ENCODE peak calls at places on chromosomes 4 and X, in five cellular contexts. H is HFFc6, P is coronary artery, V is Calu3, K is cardiac muscle cell. U is an unnamed sample.
A peak's percentile ranks its signal among the peaks of the same experiment; 100 is the strongest.

GRCh38 chr4:163279713-163280112 is 52.7 kb downstream of the NPY1R start:
- DNase-seq in P (no peak), V (no peak), K (no peak), H (no peak), U (no peak)

GRCh38 chr4:13988347-13989265 is 361.1 kb upstream of the BOD1L1 start:
- DNase-seq in V (no peak), K (no peak), H (peak; percentile 77), P (peak; percentile 80), U (no peak)

GRCh38 chr4:8269535-8270417 is at the start of gene HTRA3:
- DNase-seq in P (no peak), V (no peak), K (peak; percentile 73), H (no peak), U (peak; percentile 45)

GRCh38 chr4:153113061-153113837 is 91.0 kb upstream of the TRIM2 start:
- DNase-seq in K (no peak), H (no peak), P (no peak), V (no peak), U (no peak)

GRCh38 chr4:37827030-37827705 is 682 bp downstream of the PGM2 start:
- DNase-seq in K (peak; percentile 8), H (peak; percentile 44), P (no peak), V (peak; percentile 26), U (no peak)

GRCh38 chrX:72526534-72527508 is 45.8 kb downstream of the HDAC8 start:
- DNase-seq in K (no peak), V (no peak), H (no peak), P (no peak), U (no peak)

GRCh38 chr4:109873791-109874514 is 26.0 kb downstream of the LRIT3 start:
- DNase-seq in K (no peak), H (peak; percentile 4), V (no peak), P (no peak), U (no peak)

GRCh38 chr4:82802906-82803305 is 4.3 kb upstream of the SCD5 start:
- DNase-seq in K (no peak), P (no peak), V (no peak), H (no peak), U (no peak)

GRCh38 chrX:20128678-20129077 is 12.0 kb upstream of the MAP7D2 start:
- DNase-seq in H (no peak), K (no peak), V (no peak), P (no peak), U (no peak)

GRCh38 chr4:17780461-17781071 is 855 bp downstream of the FAM184B start:
- DNase-seq in H (no peak), K (no peak), P (no peak), V (no peak), U (no peak)

GRCh38 chrX:53716328-53717088 is 30.0 kb upstream of the HUWE1 start:
- DNase-seq in K (no peak), H (no peak), V (peak; percentile 29), P (no peak), U (no peak)

GRCh38 chr4:71906096-71906495 is 122.2 kb upstream of the GC start:
- DNase-seq in K (no peak), V (no peak), H (no peak), P (no peak), U (no peak)

GRCh38 chr4:52015366-52015765 is 4.8 kb downstream of the LRRC66 start:
- DNase-seq in P (no peak), H (no peak), V (no peak), K (peak; percentile 19), U (no peak)

GRCh38 chr4:154911097-154911496 is 130.0 kb downstream of the RBM46 start:
- DNase-seq in H (no peak), P (no peak), V (no peak), K (peak; percentile 21), U (no peak)

GRCh38 chr4:113738251-113738650 is 23.3 kb downstream of the CAMK2D start:
- DNase-seq in K (no peak), V (no peak), P (no peak), H (no peak), U (no peak)

GRCh38 chrX:39613997-39614679 is 483.6 kb downstream of the BCOR start:
- DNase-seq in K (no peak), H (no peak), P (no peak), V (peak; percentile 4), U (no peak)

GRCh38 chr4:186587416-186588018 is 32.1 kb upstream of the MTNR1A start:
- DNase-seq in K (peak; percentile 74), V (peak; percentile 70), H (peak; percentile 41), P (no peak), U (peak; percentile 73)

GRCh38 chr4:25984796-25985195 is 70.8 kb downstream of the SMIM20 start:
- DNase-seq in K (no peak), H (no peak), V (no peak), P (peak; percentile 62), U (no peak)

DNA sequence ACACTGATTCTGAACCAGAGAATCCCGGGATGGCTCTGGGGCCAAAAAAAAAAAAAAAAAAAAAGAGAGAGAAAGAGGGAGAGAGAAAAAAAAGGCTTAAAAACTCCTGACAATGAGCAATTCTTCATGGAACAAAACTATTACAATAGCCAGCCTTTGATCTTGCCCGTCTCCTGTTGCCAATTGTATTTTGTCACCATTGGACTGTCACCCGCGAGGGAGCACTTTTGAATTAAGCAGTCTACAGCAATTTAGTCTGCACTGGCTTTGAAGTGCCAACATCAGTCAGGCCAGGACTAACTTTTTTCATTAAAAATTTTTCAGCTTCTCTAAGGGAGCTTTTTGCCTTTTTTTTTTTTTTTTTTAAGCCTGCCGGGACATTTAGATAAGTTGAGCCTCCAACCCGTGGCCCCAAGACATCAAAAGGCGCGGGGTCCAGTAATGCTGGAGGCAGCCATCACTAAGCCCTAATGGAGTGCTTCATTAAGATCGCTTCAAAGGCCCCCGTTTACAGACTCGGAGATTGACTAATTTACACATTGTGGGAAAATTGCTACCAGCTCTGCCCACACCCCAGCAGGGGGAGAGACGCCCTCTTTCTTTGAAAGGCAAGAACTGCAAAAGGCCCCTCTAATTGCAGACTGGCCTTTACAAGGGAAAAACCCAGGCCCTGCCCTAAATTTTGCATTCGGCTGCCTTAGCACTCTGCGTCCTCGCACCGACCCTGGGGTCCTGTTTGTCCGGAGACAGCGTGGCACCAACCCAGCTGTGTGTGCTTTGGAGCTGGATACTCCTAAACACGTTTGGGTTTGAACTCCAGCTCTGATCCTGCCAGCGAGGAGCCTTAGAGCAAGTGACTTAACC is 98.1 kb upstream of the MSX1 start:
- DNase-seq in H (no peak), P (no peak), K (peak; percentile 26), V (no peak), U (peak; percentile 28)
- TF ChIP-seq CTCF in H (peak; percentile 43), P (no peak), K (peak; percentile 30), V (no peak), U (peak; percentile 49)

GRCh38 chr4:56840559-56840958 is 19.1 kb upstream of the SPINK2 start:
- DNase-seq in K (no peak), P (no peak), V (no peak), H (no peak), U (no peak)

GRCh38 chr4:56844817-56845580 is 23.5 kb upstream of the SPINK2 start:
- DNase-seq in H (no peak), P (no peak), V (no peak), K (no peak), U (no peak)

DNA sequence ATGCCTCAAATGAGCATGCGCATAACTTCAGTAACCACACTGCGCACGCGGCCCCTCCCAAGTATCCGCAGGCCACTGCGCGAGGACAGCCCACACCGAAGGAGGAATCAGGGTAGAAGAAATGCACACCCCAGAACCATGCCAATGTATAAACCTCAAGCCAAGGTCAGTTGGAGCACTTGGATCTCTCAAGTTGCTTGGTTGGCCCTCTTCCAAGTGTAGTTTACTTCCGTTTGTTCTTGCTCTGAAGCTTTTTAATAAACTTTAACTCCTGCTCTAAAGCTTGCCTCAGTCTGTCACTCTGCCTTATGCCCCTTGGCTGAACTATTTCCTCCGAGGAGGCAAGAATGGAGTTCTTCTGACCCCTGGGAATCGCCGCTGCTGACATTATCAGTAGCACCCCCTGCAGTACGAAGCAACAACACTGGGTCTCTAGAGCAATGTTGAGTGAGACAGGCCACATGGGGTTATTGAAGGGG is 22.0 kb upstream of the SPINK2 start:
- DNase-seq in P (no peak), V (no peak), K (no peak), H (no peak), U (no peak)
- TF ChIP-seq CTCF in P (no peak), V (no peak), K (peak; percentile 26), H (peak; percentile 14), U (no peak)

GRCh38 chr4:185282968-185283367 is 73.6 kb downstream of the SNX25 start:
- DNase-seq in V (no peak), P (no peak), K (no peak), H (no peak), U (no peak)
- TF ChIP-seq CTCF in V (no peak), P (no peak), K (no peak), H (peak; percentile 30), U (no peak)

GRCh38 chr4:55004831-55005230 is 120.6 kb downstream of the KDR start:
- DNase-seq in K (peak; percentile 12), P (no peak), V (no peak), H (no peak), U (no peak)

GRCh38 chr4:55005910-55006309 is 119.5 kb downstream of the KDR start:
- DNase-seq in V (no peak), K (no peak), P (no peak), H (no peak), U (no peak)

GRCh38 chr4:55010550-55010949 is 114.8 kb downstream of the KDR start:
- DNase-seq in V (no peak), H (no peak), P (no peak), K (no peak), U (no peak)

GRCh38 chr4:55012363-55013255 is 112.8 kb downstream of the KDR start:
- DNase-seq in H (no peak), P (no peak), V (no peak), K (no peak), U (no peak)

DNA sequence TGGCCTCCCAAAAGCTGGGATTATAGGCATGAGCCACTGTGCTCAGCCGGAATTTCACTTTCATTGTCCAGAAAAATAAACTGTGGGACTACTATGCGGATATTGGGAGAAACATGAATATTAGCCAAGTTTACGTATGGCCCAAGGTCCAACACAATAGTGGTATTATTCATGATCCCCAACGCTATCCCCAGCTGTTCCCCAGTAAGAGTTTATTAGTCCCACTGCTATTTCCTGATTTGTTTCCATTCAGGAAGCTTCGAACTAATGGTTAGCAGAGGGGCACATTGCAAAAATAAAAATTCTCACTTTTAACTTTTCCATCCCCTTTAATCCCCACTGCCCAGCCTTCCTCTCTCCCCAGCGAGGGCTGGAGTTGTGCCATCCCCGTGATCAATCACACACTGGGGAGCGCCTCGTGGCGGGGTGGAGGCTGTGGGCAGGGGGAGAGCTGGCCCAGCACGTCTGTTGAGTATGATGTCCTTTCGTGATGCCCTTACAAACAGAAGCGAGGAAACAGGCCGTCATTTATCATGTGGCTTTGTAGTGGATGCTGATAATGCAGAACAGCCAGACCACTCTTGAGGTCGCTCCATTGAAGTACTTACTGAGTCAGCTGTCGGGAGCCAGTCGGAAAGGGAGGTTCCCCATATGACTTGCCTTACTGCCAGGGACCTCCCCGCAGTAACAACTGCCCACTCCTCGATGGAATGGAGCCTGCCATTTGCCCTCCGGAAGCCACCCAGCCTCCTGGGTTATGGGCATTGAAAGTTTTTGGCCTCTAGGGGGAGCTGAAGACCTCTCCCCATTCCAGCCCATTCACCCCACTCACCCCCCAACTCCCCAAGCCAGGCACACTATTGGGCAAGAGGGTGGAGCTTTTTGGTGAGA is 117.0 kb downstream of the KDR start:
- DNase-seq in V (no peak), H (no peak), P (no peak), K (peak; percentile 10), U (no peak)
- TF ChIP-seq CTCF in V (no peak), H (peak; percentile 70), P (no peak), K (peak; percentile 51), U (peak; percentile 15)

U was measured in neural crest cell.